ENCODE peak calls at places on chromosomes 6 and 20, in five cellular contexts. B is neural progenitor cell, S is GM23338, E is HCT116, T is GM23248. U is an unnamed sample. For H3K4me1, the result is how much of the 10 kb centered on the place peaks cover.

GRCh38 chr6:4936681-4937041 is 67.2 kb downstream of the RPP40 start:
- DNase-seq in B (peak), S (peak), E (no peak), T (peak), U (peak)

GRCh38 chr6:119484598-119484997 is 135.0 kb upstream of the MAN1A1 start:
- DNase-seq in B (peak), S (no peak), E (peak), T (peak), U (peak)

GRCh38 chr6:10555625-10556309 is 34.6 kb downstream of the GCNT2 start:
- DNase-seq in B (peak), S (peak), E (no peak), T (peak), U (peak)

GRCh38 chr6:7566617-7567173 is 23.3 kb upstream of the SNRNP48 start:
- DNase-seq in B (no peak), S (no peak), E (no peak), T (no peak), U (no peak)

GRCh38 chr6:110095101-110095500 is 84.4 kb downstream of the WASF1 start:
- DNase-seq in B (no peak), S (no peak), E (no peak), T (no peak), U (no peak)

GRCh38 chr6:82118150-82118562 is 129.4 kb downstream of the IBTK start:
- DNase-seq in B (no peak), S (no peak), E (no peak), T (peak), U (no peak)

GRCh38 chr20:60255866-60256265 is 297.6 kb downstream of the CDH26 start:
- DNase-seq in B (no peak), S (no peak), E (no peak), T (peak), U (no peak)

GRCh38 chr20:43941476-43942212 is 27.0 kb downstream of the TOX2 start:
- DNase-seq in B (no peak), S (no peak), E (no peak), T (peak), U (no peak)

GRCh38 chr6:1837868-1838267 is 228.2 kb downstream of the FOXC1 start:
- DNase-seq in B (no peak), S (peak), E (no peak), T (no peak), U (no peak)

GRCh38 chr6:35786810-35787209 is 6.0 kb downstream of the CLPSL1 start:
- DNase-seq in B (no peak), S (no peak), E (no peak), T (peak), U (no peak)
- TF ChIP-seq EZH2 in B (no peak), S (no peak), E (no peak), T (no peak), U (no peak)

GRCh38 chr6:142800240-142800639 is 144.7 kb downstream of the HIVEP2 start:
- DNase-seq in B (no peak), S (no peak), E (no peak), T (peak), U (no peak)

GRCh38 chr6:142803495-142804049 is 141.4 kb downstream of the HIVEP2 start:
- DNase-seq in B (no peak), S (no peak), E (no peak), T (no peak), U (no peak)

GRCh38 chr6:142804490-142804889 is 140.5 kb downstream of the HIVEP2 start:
- DNase-seq in B (no peak), S (no peak), E (no peak), T (no peak), U (no peak)

GRCh38 chr6:142803027-142803426 is 141.9 kb downstream of the HIVEP2 start:
- DNase-seq in B (no peak), S (no peak), E (no peak), T (peak), U (no peak)

DNA sequence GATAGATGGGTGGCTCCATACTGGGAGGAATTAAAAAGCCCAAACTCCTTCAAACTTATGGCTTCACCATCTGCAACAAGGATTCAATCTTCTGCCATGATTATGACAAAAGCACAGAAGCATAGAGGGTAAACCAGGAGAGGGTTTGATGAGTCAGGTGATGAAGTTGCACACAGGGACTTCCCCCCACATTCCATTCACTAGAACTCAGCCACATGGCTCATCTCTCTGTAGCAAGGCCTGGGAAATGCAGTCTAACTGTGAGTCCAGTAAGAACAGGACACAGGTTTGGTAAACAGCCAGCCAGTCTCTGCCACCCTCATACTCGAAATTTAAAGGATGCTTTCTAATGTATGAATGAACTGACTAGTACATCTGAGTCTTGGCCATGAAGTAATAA is 142.9 kb downstream of the HIVEP2 start:
- DNase-seq in B (no peak), S (peak), E (peak), T (peak), U (peak)
- TF ChIP-seq EZH2phosphoT487 in B (no peak), S (no peak), E (no peak), T (no peak), U (no peak)

DNA sequence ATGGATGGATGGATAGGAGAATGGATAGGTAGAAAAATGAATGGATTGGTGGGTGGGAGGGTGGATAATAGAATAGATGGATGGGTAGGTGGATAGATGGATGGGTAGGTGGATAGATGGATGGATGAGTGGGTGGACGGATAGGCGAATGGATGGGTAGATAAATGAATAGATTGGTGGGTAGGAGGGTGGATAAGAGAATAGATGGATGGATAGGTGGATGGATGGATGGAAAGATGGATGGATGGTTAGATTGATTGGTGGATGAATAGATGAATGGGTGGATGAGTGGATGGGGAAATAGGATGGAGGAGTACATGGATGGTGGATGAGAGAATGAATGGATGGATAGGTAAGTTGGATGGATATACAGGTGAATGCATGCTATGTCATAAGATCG is 110.5 kb downstream of the CEBPB start:
- DNase-seq in B (no peak), S (no peak), E (no peak), T (no peak), U (no peak)
- H3K4me1 ChIP-seq in B (under half), S (under half), E (under half), T (under half), U (under half)

DNA sequence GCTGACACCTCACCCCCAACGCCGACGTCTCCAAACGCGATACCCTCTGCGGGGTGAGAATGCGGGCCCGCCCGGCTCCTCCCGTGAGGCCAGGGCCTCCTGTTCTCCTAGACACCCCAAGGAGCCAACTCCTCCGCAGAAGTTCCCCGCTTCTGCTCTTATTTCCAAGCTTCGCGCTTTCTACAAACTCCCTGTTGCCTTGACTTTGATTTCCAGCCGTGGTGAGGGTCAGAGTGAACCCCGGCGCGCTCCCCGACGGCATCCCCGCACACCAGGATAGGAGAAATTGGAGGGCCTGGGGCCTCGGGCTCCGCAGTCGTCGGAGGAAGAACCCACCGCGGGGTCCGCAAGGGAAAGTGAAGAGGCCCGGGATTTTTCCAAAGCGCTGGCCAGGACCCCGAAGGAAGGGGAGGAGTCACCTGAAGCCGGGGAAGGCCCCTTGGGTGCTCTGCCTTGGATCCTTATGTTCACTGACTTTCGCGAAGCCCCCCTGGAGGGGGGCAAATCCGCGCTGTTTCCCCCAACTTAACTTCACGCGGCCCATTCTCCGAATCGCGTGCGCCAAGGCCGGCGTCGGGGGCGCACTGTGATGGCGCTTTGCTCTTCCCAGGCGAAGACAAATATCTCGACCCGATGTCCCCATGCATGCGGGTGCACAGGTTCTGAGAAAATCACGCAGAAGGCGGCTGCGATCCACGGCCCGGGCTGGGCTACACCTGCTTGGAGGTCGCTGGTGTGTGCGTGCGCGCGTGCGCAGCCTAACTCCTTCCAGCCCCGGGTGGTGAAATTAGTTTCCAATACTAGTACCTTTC is 3.0 kb upstream of the INSM1 start:
- DNase-seq in B (peak), S (peak), E (no peak), T (no peak), U (no peak)
- TF ChIP-seq EZH2 in B (peak), S (no peak), E (no peak), T (no peak), U (peak)

DNA sequence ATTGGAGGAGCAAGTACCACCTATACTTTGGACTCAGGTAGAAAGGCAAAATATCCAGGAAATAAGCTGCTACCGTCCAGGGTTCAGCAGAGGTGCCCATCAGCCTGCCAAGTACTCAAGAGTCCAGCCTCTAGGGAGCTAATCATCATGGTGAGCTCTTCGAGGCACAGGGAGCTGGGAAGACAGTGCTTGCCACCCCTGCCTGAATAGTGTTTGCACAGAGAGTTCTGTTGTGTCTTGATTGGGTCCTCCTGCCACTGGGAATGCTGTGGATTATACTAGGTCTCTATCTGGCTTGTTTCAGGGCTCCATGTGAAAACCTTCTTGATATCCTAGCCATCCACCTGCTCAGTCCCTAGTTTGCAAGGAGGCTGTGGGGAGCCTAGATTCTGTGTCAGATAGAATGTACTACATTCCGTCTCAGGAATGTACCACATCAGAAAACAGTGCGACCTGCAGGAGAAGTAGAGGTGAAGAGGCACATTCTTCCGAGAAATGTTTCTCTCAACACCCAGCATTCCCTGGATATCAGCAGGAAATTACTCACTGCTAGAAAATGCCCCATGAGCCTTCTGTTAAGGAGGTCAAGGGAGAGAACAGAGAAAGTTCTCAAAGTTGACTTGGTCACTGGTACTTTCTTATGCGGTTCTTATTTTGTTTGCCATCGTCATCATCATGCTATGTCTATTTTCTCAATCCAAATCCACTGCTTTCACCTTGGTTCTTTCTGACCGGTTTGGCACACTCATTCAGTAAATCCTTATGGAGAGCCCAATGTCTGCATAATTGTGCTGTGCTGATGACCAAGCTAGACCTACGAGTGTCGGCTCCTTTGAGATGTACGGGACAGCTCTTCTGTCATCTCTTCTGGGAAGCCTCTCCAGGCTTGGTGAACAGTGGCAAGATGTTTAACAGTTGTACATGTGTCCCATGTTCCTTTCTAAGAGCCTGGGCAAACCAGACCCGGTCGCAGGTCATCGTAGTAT is 30.7 kb downstream of the PTPN1 start:
- DNase-seq in B (no peak), S (peak), E (peak), T (peak), U (peak)
- TF ChIP-seq EZH2phosphoT487 in B (no peak), S (no peak), E (no peak), T (no peak), U (no peak)

GRCh38 chr20:50052550-50052949 is 60.4 kb downstream of the UBE2V1 start:
- DNase-seq in B (no peak), S (no peak), E (no peak), T (no peak), U (no peak)

GRCh38 chr20:50049442-50050026 is 63.4 kb downstream of the UBE2V1 start:
- DNase-seq in B (no peak), S (no peak), E (no peak), T (no peak), U (no peak)

GRCh38 chr20:50050660-50051308 is 62.2 kb downstream of the UBE2V1 start:
- DNase-seq in B (no peak), S (no peak), E (no peak), T (peak), U (no peak)

GRCh38 chr20:50050214-50050613 is 62.7 kb downstream of the UBE2V1 start:
- DNase-seq in B (no peak), S (no peak), E (no peak), T (no peak), U (no peak)

DNA sequence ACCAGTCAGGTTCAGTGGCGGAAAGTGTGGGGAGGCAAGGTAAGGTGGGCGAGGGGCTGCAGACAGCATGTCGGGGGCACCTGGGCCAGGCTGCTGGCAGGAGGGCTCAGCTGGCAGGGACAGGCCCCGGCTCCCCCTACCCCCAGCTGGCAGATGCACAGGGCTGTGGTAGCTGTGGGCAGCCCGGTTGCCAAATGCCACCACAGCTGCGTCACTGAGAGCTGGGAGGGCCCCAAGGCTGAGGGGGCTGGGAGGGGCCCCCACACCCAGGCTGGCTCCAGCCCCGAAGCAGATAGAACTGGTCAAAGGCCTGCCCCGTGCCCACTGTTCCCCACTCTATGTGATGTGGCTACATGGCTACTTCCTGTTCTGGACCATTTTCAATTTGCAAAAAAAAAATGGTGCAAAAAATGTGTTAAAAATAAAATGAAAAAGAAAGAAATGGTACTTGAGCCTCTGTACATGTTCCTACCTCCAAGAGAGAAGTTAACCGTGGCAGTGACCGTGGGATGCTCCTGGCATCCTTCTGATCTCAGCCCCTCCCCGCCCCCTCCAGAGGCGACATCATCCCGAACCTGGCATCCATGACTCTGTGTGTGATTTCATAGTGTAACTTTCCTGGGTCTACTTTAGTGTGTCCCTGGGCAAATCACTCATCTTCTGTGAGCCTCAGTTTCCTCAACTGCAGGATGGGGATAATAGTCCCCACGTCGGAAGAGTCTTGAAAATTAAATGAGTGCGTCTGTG is 64.4 kb downstream of the UBE2V1 start:
- DNase-seq in B (no peak), S (no peak), E (no peak), T (peak), U (no peak)
- H3K4me1 ChIP-seq in B (under half), S (under half), E (under half), T (under half), U (under half)